ENCODE peak calls at places on chromosomes 16 and 17, in five cellular contexts. A is stomach, W is GM23338, Y is adrenal gland, P is cardiac muscle cell. M is an unnamed sample. For H3K36me3, the result is how much of the 10 kb centered on the place peaks cover.

GRCh38 chr17:29566473-29567361 is at the start of gene ABHD15:
- DNase-seq in W (peak), P (peak), Y (peak), A (peak), M (peak)

GRCh38 chr16:10839271-10839661 is 20.7 kb upstream of the TVP23A start:
- DNase-seq in A (peak), W (no peak), P (no peak), Y (no peak), M (no peak)

GRCh38 chr17:47708864-47709541 is 15.0 kb downstream of the TBKBP1 start:
- DNase-seq in W (peak), Y (no peak), A (peak), P (no peak), M (no peak)

GRCh38 chr17:18318771-18319450 is 3.8 kb downstream of the SMCR8 start:
- DNase-seq in A (no peak), W (no peak), Y (no peak), P (no peak), M (peak)

GRCh38 chr16:64253114-64253513 is 868.7 kb downstream of the CDH11 start:
- DNase-seq in Y (no peak), W (no peak), P (no peak), A (no peak), M (peak)

GRCh38 chr17:49494937-49495841 is at the start of gene NGFR:
- DNase-seq in W (peak), Y (no peak), A (no peak), P (peak), M (peak)

GRCh38 chr16:52906271-52906670 is 146.4 kb downstream of the CHD9NB start:
- DNase-seq in A (no peak), W (no peak), Y (no peak), P (no peak), M (no peak)

GRCh38 chr16:23700509-23700908 is 12.5 kb downstream of the ERN2 start:
- DNase-seq in W (peak), Y (no peak), A (no peak), P (no peak), M (peak)

GRCh38 chr17:80612997-80613731 is 68.5 kb downstream of the RPTOR start:
- DNase-seq in Y (no peak), A (no peak), W (no peak), P (no peak), M (no peak)

GRCh38 chr16:80467961-80468360 is 72.8 kb upstream of the DYNLRB2 start:
- DNase-seq in Y (no peak), W (no peak), P (no peak), A (no peak), M (no peak)

GRCh38 chr17:39243155-39243554 is 17.4 kb upstream of the STAC2 start:
- DNase-seq in A (no peak), P (no peak), Y (no peak), W (no peak), M (no peak)

GRCh38 chr17:5254414-5254813 is 19.8 kb upstream of the SCIMP start:
- DNase-seq in W (no peak), P (no peak), Y (no peak), A (no peak), M (no peak)

GRCh38 chr17:42459983-42460300 is 1.3 kb downstream of the ATP6V0A1 start:
- DNase-seq in W (no peak), Y (no peak), A (no peak), P (peak), M (peak)

GRCh38 chr16:77624085-77624484 is 98.2 kb upstream of the NUDT7 start:
- DNase-seq in W (no peak), P (no peak), A (no peak), Y (no peak), M (no peak)

GRCh38 chr16:23874613-23875294 is 39.0 kb downstream of the PRKCB start:
- DNase-seq in P (no peak), Y (no peak), A (no peak), W (no peak), M (peak)

GRCh38 chr17:82603981-82604448 is 44.2 kb downstream of the WDR45B start:
- DNase-seq in P (no peak), A (peak), W (no peak), Y (peak), M (no peak)
- H3K4me3 ChIP-seq in P (no peak), A (no peak), W (no peak), Y (no peak), M (no peak)

GRCh38 chr17:33183487-33184026 is 109.5 kb downstream of the ASIC2 start:
- DNase-seq in A (no peak), P (no peak), Y (no peak), W (no peak), M (peak)
- H3K27ac ChIP-seq in A (no peak), P (no peak), Y (no peak), W (no peak), M (no peak)

GRCh38 chr16:4704491-4704890 is 11.1 kb downstream of the NUDT16L1 start:
- DNase-seq in P (no peak), A (no peak), W (no peak), Y (no peak), M (no peak)
- H3K36me3 ChIP-seq in P (under half), A (under half), W (under half), Y (under half), M (under half)

DNA sequence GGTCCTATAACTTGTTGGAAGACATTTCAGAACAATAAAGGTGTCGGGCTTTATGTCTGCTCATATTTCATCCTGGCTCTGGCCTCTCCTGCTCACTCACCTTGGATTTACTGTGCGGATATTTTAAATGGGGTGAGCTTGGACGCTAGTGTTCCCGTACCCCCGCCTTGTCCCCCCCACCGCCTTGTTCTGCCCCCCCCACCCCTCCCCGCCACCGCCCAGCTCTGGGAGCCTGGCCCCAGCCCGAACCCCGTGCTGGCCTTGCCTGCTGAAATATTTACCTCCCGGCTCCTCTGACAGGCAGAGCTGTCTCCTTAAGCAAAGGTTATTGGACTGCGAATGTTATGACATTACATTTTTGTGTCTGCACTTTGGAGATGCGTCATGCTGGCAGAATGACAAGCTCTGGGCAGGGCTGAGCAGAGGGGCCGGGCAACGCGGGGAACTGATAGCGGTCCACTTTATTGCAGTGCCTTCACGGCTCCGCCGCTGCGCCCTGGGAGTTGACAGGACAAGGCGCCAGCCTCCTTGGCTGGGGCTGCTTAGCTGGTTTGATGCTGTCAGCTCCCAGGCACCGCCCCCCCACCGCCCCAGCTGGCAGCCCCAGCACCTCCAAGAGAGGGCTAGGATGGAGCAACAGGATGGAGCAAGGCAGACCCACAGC is 222.5 kb upstream of the GSE1 start:
- DNase-seq in W (no peak), Y (peak), A (peak), P (no peak), M (peak)
- H3K4me3 ChIP-seq in W (no peak), Y (no peak), A (no peak), P (no peak), M (no peak)

DNA sequence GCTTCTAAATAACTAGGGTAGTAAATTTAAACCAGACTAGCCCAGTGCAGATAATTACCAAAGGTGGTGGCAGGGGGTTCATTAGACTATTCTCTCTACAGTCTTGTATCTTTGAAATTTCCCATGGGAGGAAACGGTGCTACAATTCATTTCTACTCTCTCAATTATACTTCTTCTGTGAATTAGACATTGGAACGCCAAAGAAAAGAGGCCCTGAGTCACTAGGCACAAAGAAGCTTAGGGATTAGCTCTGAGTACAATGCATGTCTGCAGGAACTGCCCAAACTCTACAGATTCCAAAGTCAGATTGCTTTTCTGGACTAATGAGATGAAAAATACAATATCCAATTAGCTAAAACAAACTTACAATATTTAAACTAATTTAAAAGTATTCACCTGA is 30.7 kb upstream of the ARL6IP1 start:
- DNase-seq in W (no peak), A (no peak), Y (no peak), P (no peak), M (no peak)
- H3K27ac ChIP-seq in W (no peak), A (no peak), Y (no peak), P (no peak), M (no peak)

GRCh38 chr17:7577327-7578199 is 1.9 kb upstream of the CD68 start:
- DNase-seq in Y (peak), P (no peak), A (no peak), W (no peak), M (no peak)

GRCh38 chr17:7575481-7575883 is 4.0 kb upstream of the CD68 start:
- DNase-seq in Y (no peak), A (no peak), P (no peak), W (no peak), M (peak)

GRCh38 chr17:7576432-7576937 is 3.0 kb upstream of the CD68 start:
- DNase-seq in Y (no peak), P (no peak), W (no peak), A (no peak), M (peak)

GRCh38 chr17:7574176-7574953 is 5.1 kb upstream of the CD68 start:
- DNase-seq in Y (no peak), P (no peak), W (no peak), A (no peak), M (peak)

GRCh38 chr17:7575959-7576358 is 3.5 kb upstream of the CD68 start:
- DNase-seq in W (no peak), A (no peak), Y (no peak), P (no peak), M (no peak)
- H3K36me3 ChIP-seq in W (under half), A (half or more), Y (under half), P (half or more), M (under half)

M was measured in GM23248.